ENCODE peak calls at places on chromosomes 3 and 15, in four cellular contexts. C is amniotic stem cell; I is COR-L47; L is stimulated activated CD4-positive, alpha-beta T cell treated with anti-CD3 and anti-CD28 coated beads, Interleukin-2, amount 100 ng/mL, for 48 hours. G is an unnamed sample.

GRCh38 chr15:41507820-41508290 is 5.8 kb downstream of the LTK start:
- DNase-seq in C (no peak), I (no peak), L (no peak), G (no peak)

GRCh38 chr15:57395292-57395691 is 19.0 kb downstream of the CGNL1 start:
- DNase-seq in C (no peak), I (no peak), L (no peak), G (peak)

GRCh38 chr15:73387507-73388255 is 18.9 kb upstream of the HCN4 start:
- DNase-seq in C (no peak), I (peak), L (no peak), G (no peak)

GRCh38 chr3:194536883-194537637 is 50.3 kb upstream of the ATP13A3 start:
- DNase-seq in C (no peak), I (peak), L (no peak), G (peak)

GRCh38 chr3:42020681-42021307 is 58.9 kb upstream of the ULK4 start:
- DNase-seq in C (no peak), I (no peak), L (no peak), G (peak)

GRCh38 chr3:47266709-47267489 is 15.7 kb downstream of the KIF9 start:
- DNase-seq in C (no peak), I (no peak), L (peak), G (peak)

GRCh38 chr3:134605506-134605905 is 45.3 kb downstream of the KY start:
- DNase-seq in C (no peak), I (no peak), L (no peak), G (no peak)

GRCh38 chr3:169871129-169871886 is 1.6 kb upstream of the LRRC31 start:
- DNase-seq in C (no peak), I (no peak), L (no peak), G (no peak)

GRCh38 chr15:74156678-74157411 is 16.7 kb upstream of the ISLR start:
- DNase-seq in C (no peak), I (peak), L (no peak), G (no peak)

GRCh38 chr3:16370872-16371740 is 106.1 kb downstream of the OXNAD1 start:
- DNase-seq in C (no peak), I (peak), L (no peak), G (no peak)

GRCh38 chr3:167712445-167712844 is 22.2 kb downstream of the PDCD10 start:
- DNase-seq in C (no peak), I (no peak), L (no peak), G (no peak)

GRCh38 chr3:171156455-171157005 is 130.0 kb upstream of the SLC2A2 start:
- DNase-seq in C (no peak), I (no peak), L (no peak), G (no peak)

GRCh38 chr3:197394464-197395321 is 96.3 kb upstream of the DLG1 start:
- DNase-seq in C (no peak), I (no peak), L (peak), G (peak)

GRCh38 chr3:122005033-122005565 is 16.9 kb downstream of the ILDR1 start:
- DNase-seq in C (no peak), I (no peak), L (no peak), G (no peak)

GRCh38 chr15:80010131-80010673 is 39.2 kb upstream of the BCL2A1 start:
- DNase-seq in C (no peak), I (peak), L (no peak), G (peak)

GRCh38 chr15:49589030-49589429 is 31.6 kb downstream of the FAM227B start:
- DNase-seq in C (no peak), I (no peak), L (no peak), G (no peak)

GRCh38 chr15:56760186-56760585 is 26.9 kb upstream of the ZNF280D start:
- DNase-seq in C (no peak), I (no peak), L (no peak), G (no peak)

GRCh38 chr15:40435331-40436089 is 5.2 kb upstream of the BAHD1 start:
- DNase-seq in C (no peak), I (no peak), L (no peak), G (no peak)

GRCh38 chr3:152100491-152101086 is 168.1 kb upstream of the MBNL1 start:
- DNase-seq in C (no peak), I (no peak), L (no peak), G (no peak)

GRCh38 chr15:72086010-72086697 is 31.8 kb downstream of the MYO9A start:
- DNase-seq in C (no peak), I (peak), L (no peak), G (no peak)

GRCh38 chr15:82554857-82555256 is 14.6 kb upstream of the RPS17 start:
- DNase-seq in C (no peak), I (no peak), L (no peak), G (no peak)

GRCh38 chr15:82630033-82630432 is 17.1 kb downstream of the CPEB1 start:
- DNase-seq in C (no peak), I (no peak), L (no peak), G (no peak)

GRCh38 chr15:85879334-85880163 is 84.8 kb upstream of the KLHL25 start:
- DNase-seq in C (no peak), I (peak), L (no peak), G (peak)

GRCh38 chr15:40793216-40793989 is 13.5 kb upstream of the ZFYVE19 start:
- DNase-seq in C (peak), I (no peak), L (peak), G (peak)

GRCh38 chr3:143001369-143002082 is at the start of gene U2SURP:
- DNase-seq in C (peak), I (peak), L (peak), G (peak)

GRCh38 chr3:149589332-149589731 is 68.5 kb downstream of the WWTR1 start:
- DNase-seq in C (no peak), I (no peak), L (no peak), G (no peak)